ENCODE peak calls at places on chromosomes 6 and 20, in six cellular contexts. E is AG04450, O is heart left ventricle, T is GM06990, Q is transverse colon, Z is PC-9. F is an unnamed sample.

GRCh38 chr6:111794300-111794699 is 79.0 kb downstream of the FYN start:
- DNase-seq in Q (no peak), T (no peak), O (no peak), E (no peak), Z (no peak), F (no peak)

GRCh38 chr6:89999154-89999553 is 104.9 kb downstream of the GJA10 start:
- DNase-seq in T (no peak), Q (peak; percentile 88), E (no peak), O (peak; percentile 35), Z (peak; percentile 40), F (no peak)

GRCh38 chr6:113756290-113756665 is 100.9 kb upstream of the MARCKS start:
- DNase-seq in Z (no peak), O (no peak), E (no peak), T (no peak), Q (no peak), F (no peak)

GRCh38 chr6:105711216-105711615 is 308.3 kb upstream of the PREP start:
- DNase-seq in O (no peak), T (no peak), Q (no peak), Z (no peak), E (no peak), F (no peak)

GRCh38 chr6:73372516-73372915 is 2.8 kb upstream of the OOEP start:
- DNase-seq in T (no peak), E (no peak), Q (no peak), Z (no peak), O (no peak), F (no peak)

GRCh38 chr20:4041748-4042411 is 26.5 kb upstream of the RNF24 start:
- DNase-seq in Z (peak; percentile 96), O (no peak), E (no peak), Q (peak; percentile 90), T (no peak), F (peak; percentile 90)

GRCh38 chr6:27630727-27631613 is 158.1 kb upstream of the ZNF184 start:
- DNase-seq in T (peak; percentile 78), O (no peak), Z (peak; percentile 62), Q (peak; percentile 20), E (no peak), F (no peak)

GRCh38 chr6:28810655-28811053 is 113.1 kb downstream of the TRIM27 start:
- DNase-seq in E (no peak), T (no peak), Z (no peak), Q (no peak), O (no peak), F (no peak)

GRCh38 chr6:116008470-116009229 is 52.0 kb downstream of the FRK start:
- DNase-seq in Q (no peak), T (no peak), Z (no peak), O (no peak), E (no peak), F (peak; percentile 56)

GRCh38 chr6:136822051-136822378 is 377 bp upstream of the PEX7 start:
- DNase-seq in E (no peak), O (no peak), Q (no peak), Z (no peak), T (peak; percentile 8), F (peak; percentile 31)

GRCh38 chr6:4319992-4320683 is 184.8 kb upstream of the ECI2 start:
- DNase-seq in Q (no peak), Z (peak; percentile 84), O (peak; percentile 31), T (no peak), E (no peak), F (peak; percentile 40)

GRCh38 chr6:8182857-8183256 is 80.5 kb upstream of the EEF1E1 start:
- DNase-seq in O (peak; percentile 10), T (no peak), Q (no peak), E (no peak), Z (no peak), F (no peak)

GRCh38 chr20:46108435-46108841 is 9.7 kb upstream of the CD40 start:
- DNase-seq in Q (no peak), O (no peak), Z (no peak), E (no peak), T (peak; percentile 86), F (no peak)

GRCh38 chr20:2840967-2841531 is 504 bp downstream of the VPS16 start:
- DNase-seq in Z (no peak), E (peak; percentile 27), Q (peak; percentile 53), T (peak; percentile 62), O (peak; percentile 67), F (peak; percentile 54)

GRCh38 chr20:62332989-62333819 is 30.4 kb downstream of the ADRM1 start:
- DNase-seq in O (no peak), Z (no peak), Q (no peak), T (no peak), E (no peak), F (no peak)

GRCh38 chr6:107354470-107354869 is 104.9 kb downstream of the PDSS2 start:
- DNase-seq in O (no peak), Q (no peak), E (no peak), T (no peak), Z (no peak), F (no peak)

GRCh38 chr20:36754656-36755222 is 8.8 kb upstream of the NDRG3 start:
- DNase-seq in Q (peak; percentile 54), E (peak; percentile 74), O (peak; percentile 52), T (no peak), Z (peak; percentile 55), F (peak; percentile 46)

GRCh38 chr6:14239097-14239496 is 121.5 kb downstream of the CD83 start:
- DNase-seq in E (no peak), Z (no peak), O (no peak), T (no peak), Q (no peak), F (no peak)

GRCh38 chr6:42690872-42691271 is 31.5 kb downstream of the PRPH2 start:
- DNase-seq in Q (no peak), Z (no peak), E (no peak), T (no peak), O (no peak), F (no peak)
- H3K4me3 ChIP-seq in Q (no peak overlapping the region), Z (no peak overlapping the region), E (no peak overlapping the region), T (no peak overlapping the region), O (no peak overlapping the region), F (no peak overlapping the region)

GRCh38 chr20:38162149-38162548 is 2.9 kb downstream of the TGM2 start:
- DNase-seq in Z (no peak), E (no peak), T (no peak), Q (no peak), O (no peak), F (no peak)

GRCh38 chr20:38164624-38165088 is 414 bp downstream of the TGM2 start:
- DNase-seq in Q (no peak), T (no peak), E (no peak), Z (no peak), O (no peak), F (no peak)

GRCh38 chr20:38164069-38164468 is 1.0 kb downstream of the TGM2 start:
- DNase-seq in T (no peak), E (no peak), O (no peak), Q (no peak), Z (no peak), F (no peak)

GRCh38 chr20:38161412-38161774 is 3.7 kb downstream of the TGM2 start:
- DNase-seq in O (no peak), T (no peak), Q (no peak), Z (no peak), E (no peak), F (no peak)

DNA sequence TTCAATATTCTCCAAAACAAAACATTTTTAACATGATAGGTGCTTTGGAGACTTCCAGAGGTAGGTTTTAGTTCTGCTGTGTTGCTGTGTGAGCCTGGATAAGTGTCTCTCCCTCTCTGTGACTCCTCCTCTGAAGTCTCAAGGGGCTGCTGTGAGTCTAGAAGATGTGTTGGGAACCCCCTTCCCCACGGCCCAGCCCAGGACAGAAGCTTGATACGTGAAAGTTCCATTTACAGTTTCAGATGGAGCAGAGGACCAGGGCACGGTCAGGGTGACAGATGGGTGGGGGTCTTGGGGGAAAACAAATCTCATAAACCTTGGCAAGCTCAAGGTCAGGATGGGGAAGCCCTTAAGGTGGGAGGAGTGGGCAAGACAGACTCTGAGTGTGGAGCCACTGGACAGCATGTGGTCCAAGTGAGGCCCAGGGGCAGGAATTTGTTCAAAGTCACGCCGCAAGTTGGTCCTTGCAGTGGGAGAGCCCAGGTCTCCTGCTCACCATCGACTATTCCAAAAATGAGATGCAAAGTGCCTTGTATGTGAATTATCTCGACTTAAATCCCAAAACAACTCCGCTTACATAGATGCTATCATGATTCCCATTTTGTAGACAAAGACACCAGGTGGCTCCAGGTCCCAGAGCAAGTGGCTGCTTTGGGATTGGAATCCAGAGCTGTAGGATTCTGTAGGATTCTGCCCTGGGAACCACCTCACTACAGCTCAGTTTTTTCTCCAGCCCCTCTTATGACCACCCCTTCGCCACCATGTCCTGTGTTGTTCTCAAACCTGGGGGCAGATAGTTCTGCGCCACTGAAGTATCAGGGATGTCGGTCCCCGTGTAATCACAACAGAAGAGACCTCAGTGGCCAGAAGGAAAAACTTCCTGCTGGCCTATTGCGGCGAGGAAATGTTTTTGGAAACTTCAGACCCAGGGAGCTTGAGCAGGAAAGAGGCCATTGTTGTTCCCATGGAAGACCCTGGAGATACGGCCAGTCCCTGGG is 1.9 kb downstream of the TGM2 start:
- DNase-seq in Z (no peak), Q (no peak), E (no peak), O (no peak), T (no peak), F (no peak)
- H3K4me3 ChIP-seq in Z (peak overlapping the region; percentile 98), Q (no peak overlapping the region), E (peak overlapping the region; percentile 70), O (peak overlapping the region; percentile 60), T (no peak overlapping the region), F (no peak overlapping the region)

DNA sequence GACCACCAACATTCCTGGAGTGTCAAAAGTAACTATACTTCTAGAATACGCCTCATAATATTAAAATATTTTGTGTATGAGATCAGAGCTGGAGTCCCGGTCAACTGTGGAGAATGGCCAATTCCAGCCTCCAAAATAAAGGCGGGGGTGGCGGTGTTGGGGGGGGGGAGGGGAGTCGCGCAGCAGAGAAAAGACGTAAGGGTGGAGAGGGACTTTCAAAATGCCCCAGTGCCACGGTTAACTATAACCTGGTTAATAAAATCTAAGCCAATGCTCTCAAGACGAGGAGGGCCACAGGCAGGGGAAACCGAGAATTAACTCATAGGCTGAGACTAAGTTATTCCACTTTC is 1.3 kb downstream of the NUP153 start:
- DNase-seq in T (no peak), O (peak; percentile 64), Z (peak; percentile 48), Q (peak; percentile 25), E (peak; percentile 30), F (peak; percentile 36)
- H3K4me3 ChIP-seq in T (peak overlapping the region; percentile 96), O (peak overlapping the region; percentile 90), Z (peak overlapping the region; percentile 73), Q (peak overlapping the region; percentile 87), E (peak overlapping the region; percentile 81), F (peak overlapping the region; percentile 90)

GRCh38 chr6:110357298-110357695 is 852 bp downstream of the METTL24 start:
- DNase-seq in Q (no peak), T (no peak), E (no peak), Z (no peak), O (no peak), F (no peak)

GRCh38 chr6:110356778-110357177 is 1.4 kb downstream of the METTL24 start:
- DNase-seq in Z (no peak), Q (peak; percentile 13), O (no peak), E (no peak), T (no peak), F (no peak)

GRCh38 chr6:110357696-110358535 is at the start of gene METTL24:
- DNase-seq in E (no peak), Q (no peak), O (no peak), T (peak; percentile 43), Z (no peak), F (no peak)

GRCh38 chr6:110355031-110355430 is 3.1 kb downstream of the METTL24 start:
- DNase-seq in E (no peak), Q (no peak), O (no peak), Z (no peak), T (no peak), F (no peak)

DNA sequence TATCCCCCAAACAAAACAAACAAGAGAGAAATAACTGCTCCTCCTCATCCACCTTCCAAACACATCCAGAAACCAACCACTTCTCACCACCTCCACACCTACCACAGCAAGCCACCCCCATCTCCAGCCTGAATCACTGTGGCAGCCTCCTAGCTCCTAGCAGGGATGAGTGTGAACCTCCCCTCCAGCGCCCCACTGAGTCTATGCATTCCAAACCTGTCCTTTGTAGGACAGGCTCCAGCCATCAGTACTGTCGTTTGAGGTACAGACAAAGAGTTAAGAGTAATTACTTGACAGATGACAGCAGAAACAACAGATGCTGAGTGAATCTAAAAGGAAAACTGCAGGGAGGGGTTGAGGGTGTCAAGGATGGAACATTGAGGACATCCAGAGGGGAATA is 2.4 kb downstream of the METTL24 start:
- DNase-seq in Z (no peak), Q (no peak), E (no peak), O (no peak), T (no peak), F (no peak)
- H3K4me3 ChIP-seq in Z (no peak overlapping the region), Q (no peak overlapping the region), E (no peak overlapping the region), O (no peak overlapping the region), T (no peak overlapping the region), F (no peak overlapping the region)

F was measured in skeletal muscle cell.